ENCODE peak calls at places on chromosome 11, in five cellular contexts. V is HL-60; H is Daoy; W is adipocyte; N is stimulated activated CD4-positive, alpha-beta T cell treated with anti-CD3 and anti-CD28 coated beads, Interleukin-2, amount 100 ng/mL, for 48 hours. R is an unnamed sample.

GRCh38 chr11:109894242-109894641 is 198.9 kb upstream of the ZC3H12C start:
- DNase-seq in N (no peak), W (no peak), H (no peak), V (no peak), R (no peak)

GRCh38 chr11:12272821-12273617 is 104.4 kb upstream of the PARVA start:
- DNase-seq in W (peak; percentile 19), H (no peak), V (no peak), N (no peak), R (no peak)

GRCh38 chr11:61744609-61745156 is 7.8 kb upstream of the MYRF start:
- DNase-seq in V (no peak), H (no peak), N (no peak), W (no peak), R (no peak)

GRCh38 chr11:68106165-68106940 is 14.8 kb downstream of the CHKA start:
- DNase-seq in W (no peak), N (no peak), V (no peak), H (no peak), R (no peak)

GRCh38 chr11:12762696-12763324 is 88.6 kb downstream of the TEAD1 start:
- DNase-seq in V (no peak), N (no peak), H (no peak), W (no peak), R (no peak)

GRCh38 chr11:45771942-45772522 is 32.9 kb upstream of the SLC35C1 start:
- DNase-seq in W (peak; percentile 94), N (peak; percentile 87), V (peak; percentile 76), H (peak; percentile 85), R (peak; percentile 91)

GRCh38 chr11:116586392-116586791 is 186.4 kb downstream of the BUD13 start:
- DNase-seq in V (no peak), W (no peak), N (no peak), H (no peak), R (no peak)

GRCh38 chr11:73269353-73270088 is 2.6 kb upstream of the P2RY6 start:
- DNase-seq in N (no peak), H (no peak), W (no peak), V (no peak), R (no peak)

GRCh38 chr11:109306322-109306721 is 115.7 kb upstream of the C11orf87 start:
- DNase-seq in W (no peak), V (no peak), N (no peak), H (no peak), R (no peak)

GRCh38 chr11:12418019-12418611 is 40.7 kb downstream of the PARVA start:
- DNase-seq in H (no peak), V (no peak), W (peak; percentile 63), N (no peak), R (no peak)

R was measured in HuH-7.